ENCODE peak calls at places on chromosome 17, in four cellular contexts. T, R, A and D are unnamed samples.

GRCh38 chr17:41645371-41646063 is 21.1 kb upstream of the KRT17 start:
- DNase-seq in T (no peak), R (no peak), A (peak; percentile 35), D (no peak)

GRCh38 chr17:60863892-60864673 is 186.4 kb downstream of the BCAS3 start:
- DNase-seq in T (no peak), R (no peak), A (no peak), D (no peak)

GRCh38 chr17:35892091-35892637 is 12.0 kb upstream of the CCL5 start:
- DNase-seq in T (no peak), R (no peak), A (no peak), D (no peak)

GRCh38 chr17:82330322-82331239 is 3.0 kb downstream of the SECTM1 start:
- DNase-seq in T (peak; percentile 66), R (no peak), A (peak; percentile 64), D (no peak)

GRCh38 chr17:28947639-28948038 is 3.7 kb downstream of the PHF12 start:
- DNase-seq in T (no peak), R (no peak), A (no peak), D (no peak)

GRCh38 chr17:36721560-36722120 is 120.3 kb downstream of the MRM1 start:
- DNase-seq in T (no peak), R (no peak), A (no peak), D (no peak)

GRCh38 chr17:2592974-2593845 is at the start of gene PAFAH1B1:
- DNase-seq in T (peak; percentile 79), R (peak; percentile 96), A (peak; percentile 90), D (peak; percentile 99)

GRCh38 chr17:76337413-76337777 is 16.3 kb downstream of the PRPSAP1 start:
- DNase-seq in T (no peak), R (no peak), A (no peak), D (no peak)